ENCODE peak calls at places on chromosomes 2 and 18, in seven cellular contexts. S is osteocyte; L is A549; I is Right ventricle myocardium inferior; G is COLO829; B is stimulated activated CD8-positive, alpha-beta memory T cell treated with anti-CD3 and anti-CD28 coated beads, Interleukin-4, amount 100 ng/mL, for 1 hour; K is uterus. J is an unnamed sample.

GRCh38 chr2:236550701-236551465 is 18.7 kb upstream of the ACKR3 start:
- DNase-seq in G (no peak), B (no peak), S (no peak), K (no peak), L (no peak), I (no peak), J (no peak)

GRCh38 chr18:53070706-53071105 is 730.7 kb downstream of the DCC start:
- DNase-seq in I (no peak), K (no peak), S (no peak), B (no peak), L (no peak), G (no peak), J (no peak)

GRCh38 chr2:25115902-25116301 is 52.5 kb downstream of the POMC start:
- DNase-seq in G (no peak), S (no peak), B (no peak), K (no peak), L (no peak), I (no peak), J (no peak)

GRCh38 chr2:145374165-145374564 is 854.2 kb upstream of the ZEB2 start:
- DNase-seq in B (no peak), I (no peak), K (no peak), S (no peak), L (no peak), G (no peak), J (no peak)

GRCh38 chr2:101341421-101341820 is 32.9 kb upstream of the RNF149 start:
- DNase-seq in S (no peak), I (no peak), K (no peak), B (no peak), L (no peak), G (peak), J (no peak)

GRCh38 chr2:9327873-9328352 is 95.4 kb downstream of the ITGB1BP1 start:
- DNase-seq in I (no peak), S (no peak), L (no peak), B (no peak), G (no peak), K (no peak), J (no peak)

GRCh38 chr18:70288171-70288850 is 534 bp upstream of the SOCS6 start:
- DNase-seq in L (no peak), S (no peak), I (no peak), K (peak), G (no peak), B (no peak), J (no peak)

GRCh38 chr2:188529710-188530109 is 238.0 kb downstream of the GULP1 start:
- DNase-seq in L (no peak), S (no peak), G (no peak), I (no peak), K (no peak), B (no peak), J (no peak)

GRCh38 chr2:20212871-20213503 is 11.9 kb downstream of the SDC1 start:
- DNase-seq in G (no peak), L (no peak), K (no peak), S (no peak), I (no peak), B (no peak), J (no peak)

GRCh38 chr2:42713920-42714319 is 50.0 kb downstream of the OXER1 start:
- DNase-seq in L (no peak), I (no peak), K (no peak), G (no peak), S (no peak), B (no peak), J (no peak)

GRCh38 chr2:98946875-98947274 is 10.8 kb upstream of the CRACDL start:
- DNase-seq in K (no peak), G (no peak), I (no peak), B (no peak), S (no peak), L (no peak), J (no peak)

GRCh38 chr18:46679846-46680598 is 23.0 kb upstream of the LOXHD1 start:
- DNase-seq in I (peak), S (no peak), B (no peak), K (no peak), L (no peak), G (no peak), J (no peak)

GRCh38 chr2:145032791-145033190 is 512.9 kb upstream of the ZEB2 start:
- DNase-seq in L (no peak), K (no peak), B (no peak), I (no peak), G (no peak), S (no peak), J (no peak)

GRCh38 chr2:80461505-80462197 is 157.1 kb upstream of the LRRTM1 start:
- DNase-seq in G (no peak), K (no peak), B (no peak), I (no peak), S (no peak), L (no peak), J (no peak)

GRCh38 chr18:45686892-45687611 is 36.9 kb upstream of the SLC14A1 start:
- DNase-seq in I (peak), B (no peak), L (no peak), S (no peak), G (no peak), K (no peak), J (no peak)

GRCh38 chr18:23951206-23951605 is 63.3 kb upstream of the TTC39C start:
- DNase-seq in S (no peak), K (no peak), G (no peak), I (no peak), L (no peak), B (no peak), J (no peak)

GRCh38 chr2:154698789-154699559 is 479 bp downstream of the KCNJ3 start:
- DNase-seq in L (no peak), B (no peak), I (peak), S (no peak), G (no peak), K (no peak), J (no peak)

GRCh38 chr2:121944072-121944829 is 188.8 kb downstream of the TSN start:
- DNase-seq in B (no peak), S (no peak), I (no peak), K (no peak), L (peak), G (peak), J (no peak)

J was measured in cortex of kidney.